ENCODE peak calls at places on chromosomes 7 and 10, in eight cellular contexts. P, Q, Y, M, O, T, W and B are unnamed samples.

GRCh38 chr7:123669485-123669884 is 13.8 kb downstream of the LMOD2 start:
- DNase-seq in Y (no peak), M (no peak), O (no peak), W (no peak), T (no peak), Q (no peak), P (no peak), B (no peak)

GRCh38 chr10:19952103-19952502 is 135.9 kb downstream of the PLXDC2 start:
- DNase-seq in O (no peak), Y (no peak), M (no peak), T (no peak), P (no peak), Q (no peak), W (no peak), B (no peak)

GRCh38 chr10:63430091-63430998 is 35.4 kb downstream of the JMJD1C start:
- DNase-seq in P (no peak), T (no peak), O (peak), Y (peak), W (no peak), M (no peak), Q (peak), B (peak)

GRCh38 chr10:64283621-64284020 is 762.4 kb downstream of the REEP3 start:
- DNase-seq in M (no peak), O (no peak), T (no peak), Y (no peak), W (no peak), Q (no peak), P (no peak), B (no peak)

GRCh38 chr10:113420733-113421200 is 132.1 kb upstream of the HABP2 start:
- DNase-seq in W (no peak), P (no peak), M (no peak), Q (no peak), T (no peak), Y (no peak), O (no peak), B (no peak)

GRCh38 chr7:8121243-8121642 is 140.7 kb downstream of the ICA1 start:
- DNase-seq in O (no peak), P (no peak), W (no peak), M (no peak), Y (peak), T (no peak), Q (no peak), B (no peak)

GRCh38 chr10:119575506-119575905 is 21.3 kb downstream of the TIAL1 start:
- DNase-seq in O (no peak), T (no peak), M (no peak), Q (no peak), P (no peak), Y (peak), W (no peak), B (no peak)

GRCh38 chr7:144853542-144853941 is 17.7 kb upstream of the TPK1 start:
- DNase-seq in P (no peak), O (no peak), W (no peak), M (no peak), T (no peak), Y (no peak), Q (no peak), B (no peak)

GRCh38 chr7:24963218-24963617 is 16.8 kb downstream of the OSBPL3 start:
- DNase-seq in Q (no peak), Y (peak), W (no peak), T (peak), M (peak), O (no peak), P (no peak), B (no peak)

GRCh38 chr10:113485801-113486200 is 67.1 kb upstream of the HABP2 start:
- DNase-seq in Q (no peak), W (no peak), P (no peak), Y (no peak), O (no peak), M (no peak), T (no peak), B (no peak)

GRCh38 chr10:30701471-30702173 is 72.1 kb upstream of the LYZL2 start:
- DNase-seq in Q (no peak), T (peak), M (peak), O (peak), P (no peak), W (no peak), Y (peak), B (no peak)

GRCh38 chr7:117610390-117610789 is 130.6 kb downstream of the CFTR start:
- DNase-seq in W (no peak), O (no peak), M (no peak), T (no peak), Q (no peak), Y (no peak), P (no peak), B (no peak)

GRCh38 chr10:63554666-63555065 is 33.5 kb downstream of the REEP3 start:
- DNase-seq in Y (peak), P (no peak), T (peak), M (peak), O (no peak), Q (peak), W (no peak), B (no peak)

GRCh38 chr7:4525884-4526283 is 156.2 kb upstream of the FOXK1 start:
- DNase-seq in P (no peak), M (no peak), Q (no peak), O (no peak), T (no peak), Y (no peak), W (no peak), B (no peak)

DNA sequence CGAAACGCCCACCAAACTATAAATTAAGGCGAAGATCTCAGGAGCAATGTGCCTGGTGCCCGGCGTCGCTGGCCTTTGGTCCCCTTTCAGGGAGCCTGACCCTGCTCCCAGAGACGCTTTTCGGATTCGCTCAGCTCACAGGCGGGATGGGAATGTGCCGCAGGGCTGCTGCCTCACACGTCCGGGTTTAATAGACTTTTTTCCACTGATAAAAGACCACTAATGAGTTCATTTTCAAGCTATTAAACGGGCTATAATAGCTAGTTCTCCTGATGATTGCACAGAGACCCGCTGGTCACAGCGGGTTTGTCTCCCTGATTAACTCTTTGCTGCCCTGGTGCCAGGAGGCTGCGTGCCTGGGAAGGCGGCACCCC is 128.3 kb downstream of the ADARB2 start:
- DNase-seq in Q (no peak), O (no peak), P (no peak), Y (peak), T (no peak), W (no peak), M (no peak), B (no peak)
- TF ChIP-seq EZH2phosphoT487 in Q (no peak), O (no peak), P (no peak), Y (no peak), T (no peak), W (no peak), M (no peak), B (no peak)

GRCh38 chr7:150738092-150739044 is 1.1 kb downstream of the GIMAP5 start:
- DNase-seq in O (no peak), Q (peak), W (no peak), Y (peak), T (no peak), M (no peak), P (no peak), B (no peak)
- TF ChIP-seq EZH2phosphoT487 in O (no peak), Q (no peak), W (no peak), Y (no peak), T (no peak), M (no peak), P (no peak), B (no peak)

GRCh38 chr10:97869091-97870042 is 19.7 kb downstream of the GOLGA7B start:
- DNase-seq in O (peak), Q (peak), W (peak), T (peak), M (peak), P (peak), Y (peak), B (peak)
- TF ChIP-seq EZH2phosphoT487 in O (no peak), Q (no peak), W (no peak), T (no peak), M (no peak), P (no peak), Y (no peak), B (no peak)

DNA sequence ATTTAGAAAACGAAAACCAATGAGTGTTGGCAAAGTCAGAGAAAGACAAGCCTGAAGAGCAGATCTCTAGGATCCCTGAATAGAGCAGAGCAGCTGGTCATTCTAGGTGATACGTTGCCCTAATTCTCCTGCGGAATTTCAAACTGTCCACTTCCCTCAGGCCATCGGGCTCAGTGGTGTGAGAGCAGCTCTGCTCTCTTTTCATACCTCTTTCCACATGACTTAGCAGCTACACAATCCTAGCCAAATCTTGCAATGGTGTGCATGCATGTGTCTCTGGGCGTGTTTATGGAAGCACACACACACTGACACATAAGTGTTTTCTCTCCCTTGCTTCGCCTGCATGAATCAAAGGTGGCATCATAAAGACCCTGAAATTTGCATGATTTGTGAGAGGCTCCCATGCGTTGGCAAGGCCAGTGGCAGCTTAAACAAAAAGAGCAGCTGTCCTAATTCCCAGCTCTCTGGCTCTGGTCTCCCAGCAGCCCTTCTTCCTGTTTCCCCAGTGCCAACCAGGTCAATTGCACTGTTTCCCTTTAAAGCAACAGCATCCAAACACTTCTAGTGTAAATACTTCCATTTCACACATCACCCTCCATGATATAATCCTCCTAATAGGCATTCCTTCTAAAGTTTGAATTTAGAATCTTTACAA is 1189.5 kb downstream of the GATA3 start:
- DNase-seq in Q (no peak), Y (no peak), P (no peak), T (no peak), W (peak), O (no peak), M (no peak), B (no peak)
- TF ChIP-seq EZH2phosphoT487 in Q (no peak), Y (no peak), P (no peak), T (no peak), W (no peak), O (no peak), M (no peak), B (no peak)

GRCh38 chr7:460374-461117 is 59.1 kb downstream of the PDGFA start:
- DNase-seq in Y (peak), T (no peak), W (peak), M (no peak), O (no peak), Q (no peak), P (no peak), B (peak)
- TF ChIP-seq EZH2phosphoT487 in Y (no peak), T (no peak), W (no peak), M (no peak), O (no peak), Q (no peak), P (no peak), B (no peak)

DNA sequence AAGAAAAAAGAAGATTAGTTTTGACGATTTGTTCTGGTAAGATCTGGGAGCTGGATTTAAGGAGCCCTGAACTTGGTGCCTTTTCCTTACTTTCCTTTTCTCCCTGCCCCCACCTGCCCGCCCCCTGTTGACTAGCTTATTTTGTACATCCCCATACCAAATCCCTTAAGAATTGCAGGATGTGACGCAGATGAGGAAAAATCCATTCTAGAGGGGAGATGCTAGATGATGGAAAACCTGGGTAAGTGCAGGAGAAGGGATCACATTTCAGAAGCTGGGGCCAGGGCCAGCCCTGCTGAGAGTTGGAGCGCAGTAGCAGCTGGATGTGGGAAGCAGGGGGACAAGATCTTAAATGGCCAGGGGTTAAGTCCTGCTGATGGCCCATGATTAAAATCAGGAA is 93.9 kb downstream of the CCDC3 start:
- DNase-seq in P (no peak), M (no peak), Q (no peak), W (no peak), T (no peak), O (no peak), Y (no peak), B (peak)
- TF ChIP-seq EZH2phosphoT487 in P (no peak), M (no peak), Q (no peak), W (no peak), T (no peak), O (no peak), Y (no peak), B (no peak)